ENCODE peak calls at places on chromosomes 3 and 15, in ten cellular contexts. B is kidney epithelial cell, I is heart right ventricle, Z is dorsolateral prefrontal cortex, R is GM06990, G is mesothelial cell of epicardium, X is epithelial cell of esophagus, J is body of pancreas, C is cardiac fibroblast, N is ovary. H is an unnamed sample.

GRCh38 chr15:72198410-72199270 is 1.1 kb upstream of the GRAMD2A start:
- DNase-seq in B (no peak), I (no peak), Z (no peak), R (no peak), G (no peak), X (no peak), J (no peak), C (no peak), N (no peak), H (no peak)

GRCh38 chr15:52709172-52709979 is 30.2 kb upstream of the ATOSA start:
- DNase-seq in B (no peak), I (no peak), Z (no peak), R (peak), G (no peak), X (peak), J (peak), C (no peak), N (no peak), H (peak)

GRCh38 chr3:148534089-148534988 is 163.4 kb upstream of the AGTR1 start:
- DNase-seq in B (no peak), I (no peak), Z (no peak), R (no peak), G (no peak), X (no peak), J (no peak), C (no peak), N (no peak), H (no peak)

GRCh38 chr3:148723591-148723990 is 25.9 kb downstream of the AGTR1 start:
- DNase-seq in B (peak), I (no peak), Z (no peak), R (no peak), G (no peak), X (peak), J (no peak), C (peak), N (no peak), H (no peak)

GRCh38 chr3:107993771-107994170 is 97.1 kb downstream of the CD47 start:
- DNase-seq in B (no peak), I (no peak), Z (no peak), R (no peak), G (no peak), X (no peak), J (no peak), C (peak), N (no peak), H (no peak)

GRCh38 chr15:87733005-87733404 is 523.5 kb downstream of the NTRK3 start:
- DNase-seq in B (no peak), I (no peak), Z (no peak), R (no peak), G (no peak), X (peak), J (no peak), C (peak), N (no peak), H (no peak)

GRCh38 chr15:38490231-38490630 is 36.3 kb downstream of the FAM98B start:
- DNase-seq in B (no peak), I (no peak), Z (no peak), R (no peak), G (no peak), X (no peak), J (no peak), C (no peak), N (no peak), H (no peak)

GRCh38 chr3:10495003-10495402 is 10.4 kb downstream of the ATP2B2 start:
- DNase-seq in B (no peak), I (peak), Z (no peak), R (no peak), G (no peak), X (peak), J (peak), C (peak), N (no peak), H (no peak)

GRCh38 chr3:150146891-150147761 is 176.4 kb upstream of the PFN2 start:
- DNase-seq in B (peak), I (peak), Z (no peak), R (peak), G (no peak), X (peak), J (no peak), C (peak), N (peak), H (no peak)

GRCh38 chr15:42511010-42511396 is 15.6 kb downstream of the SNAP23 start:
- DNase-seq in B (no peak), I (no peak), Z (no peak), R (no peak), G (no peak), X (peak), J (no peak), C (peak), N (no peak), H (no peak)

GRCh38 chr3:133887075-133887950 is 8.4 kb downstream of the RAB6B start:
- DNase-seq in B (no peak), I (peak), Z (no peak), R (no peak), G (peak), X (no peak), J (no peak), C (no peak), N (no peak), H (no peak)

GRCh38 chr3:137205394-137206060 is 247.7 kb downstream of the IL20RB start:
- DNase-seq in B (no peak), I (no peak), Z (no peak), R (no peak), G (no peak), X (no peak), J (no peak), C (no peak), N (no peak), H (no peak)

GRCh38 chr15:74326759-74327158 is 40.7 kb downstream of the CYP11A1 start:
- DNase-seq in B (no peak), I (no peak), Z (no peak), R (no peak), G (no peak), X (no peak), J (no peak), C (peak), N (peak), H (no peak)

GRCh38 chr15:78092111-78093041 is at the start of gene SH2D7:
- DNase-seq in B (no peak), I (no peak), Z (no peak), R (no peak), G (no peak), X (no peak), J (peak), C (no peak), N (no peak), H (no peak)

GRCh38 chr3:111737712-111738097 is 121.4 kb upstream of the PHLDB2 start:
- DNase-seq in B (no peak), I (peak), Z (no peak), R (no peak), G (no peak), X (peak), J (peak), C (peak), N (peak), H (no peak)

GRCh38 chr3:129312671-129313414 is 34.2 kb downstream of the HMCES start:
- DNase-seq in B (no peak), I (no peak), Z (no peak), R (no peak), G (no peak), X (peak), J (peak), C (peak), N (no peak), H (no peak)

GRCh38 chr3:67521053-67521646 is 133.3 kb downstream of the SUCLG2 start:
- DNase-seq in B (no peak), I (no peak), Z (no peak), R (peak), G (no peak), X (no peak), J (no peak), C (no peak), N (no peak), H (no peak)

GRCh38 chr3:10374311-10374710 is 53.4 kb upstream of the SEC13 start:
- DNase-seq in B (no peak), I (no peak), Z (no peak), R (no peak), G (no peak), X (no peak), J (no peak), C (no peak), N (no peak), H (no peak)

GRCh38 chr3:40387895-40388254 is 891 bp downstream of the ENTPD3 start:
- DNase-seq in B (no peak), I (no peak), Z (no peak), R (no peak), G (no peak), X (no peak), J (no peak), C (no peak), N (no peak), H (no peak)

GRCh38 chr3:3801510-3801841 is 2.2 kb downstream of the LRRN1 start:
- DNase-seq in B (no peak), I (no peak), Z (no peak), R (no peak), G (no peak), X (no peak), J (no peak), C (no peak), N (no peak), H (no peak)

GRCh38 chr15:40963201-40963600 is 9.9 kb downstream of the CHAC1 start:
- DNase-seq in B (no peak), I (no peak), Z (no peak), R (no peak), G (no peak), X (no peak), J (no peak), C (no peak), N (no peak), H (no peak)

GRCh38 chr3:10551139-10551538 is 45.8 kb upstream of the ATP2B2 start:
- DNase-seq in B (no peak), I (no peak), Z (no peak), R (no peak), G (no peak), X (no peak), J (no peak), C (no peak), N (no peak), H (no peak)

GRCh38 chr3:4394048-4394447 is 73.0 kb downstream of the SUMF1 start:
- DNase-seq in B (no peak), I (no peak), Z (no peak), R (no peak), G (no peak), X (peak), J (no peak), C (peak), N (no peak), H (no peak)

GRCh38 chr3:44104668-44105321 is 136.9 kb upstream of the TOPAZ1 start:
- DNase-seq in B (peak), I (no peak), Z (no peak), R (peak), G (no peak), X (peak), J (no peak), C (no peak), N (no peak), H (no peak)

GRCh38 chr3:174767853-174768382 is 91.2 kb upstream of the NAALADL2 start:
- DNase-seq in B (no peak), I (no peak), Z (no peak), R (no peak), G (no peak), X (peak), J (no peak), C (peak), N (no peak), H (no peak)

DNA sequence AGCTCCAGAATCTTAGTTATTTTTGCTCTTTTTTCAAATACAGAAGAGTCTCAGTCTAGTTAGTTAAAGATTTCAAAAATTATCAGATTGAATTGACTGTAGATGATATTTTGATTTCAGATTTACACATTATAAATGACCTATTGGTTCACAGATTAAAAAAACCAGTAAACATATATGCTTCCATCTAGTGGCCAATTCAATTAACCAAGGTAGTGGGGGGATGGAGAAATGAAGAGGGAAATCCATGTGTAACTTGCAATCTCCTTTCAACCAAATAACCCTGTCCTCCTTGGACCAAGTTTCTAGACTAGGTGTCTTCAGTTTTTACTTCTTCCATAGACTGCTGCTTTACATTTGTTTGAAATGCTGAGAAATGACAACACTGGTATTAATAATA is 789.8 kb downstream of the ROBO1 start:
- DNase-seq in B (no peak), I (no peak), Z (no peak), R (no peak), G (no peak), X (peak), J (no peak), C (peak), N (no peak), H (no peak)
- TF ChIP-seq CTCF in B (peak), I (peak), Z (no peak), R (peak), G (no peak), X (peak), J (peak), C (peak), N (no peak), H (peak)

GRCh38 chr3:197749315-197749600 is 425 bp upstream of the FYTTD1 start:
- DNase-seq in B (no peak), I (no peak), Z (no peak), R (no peak), G (no peak), X (peak), J (no peak), C (peak), N (no peak), H (no peak)

GRCh38 chr3:197749601-197750395 is at the start of gene FYTTD1:
- DNase-seq in B (peak), I (peak), Z (peak), R (peak), G (peak), X (peak), J (peak), C (peak), N (peak), H (peak)

GRCh38 chr3:197752107-197752506 is 2.4 kb downstream of the FYTTD1 start:
- DNase-seq in B (no peak), I (no peak), Z (no peak), R (no peak), G (no peak), X (no peak), J (no peak), C (no peak), N (no peak), H (no peak)

GRCh38 chr3:197750396-197750831 is 731 bp downstream of the FYTTD1 start:
- DNase-seq in B (no peak), I (peak), Z (peak), R (peak), G (peak), X (peak), J (peak), C (peak), N (peak), H (peak)

GRCh38 chr3:197750863-197751737 is 1.4 kb downstream of the FYTTD1 start:
- DNase-seq in B (no peak), I (peak), Z (peak), R (peak), G (no peak), X (peak), J (peak), C (peak), N (peak), H (no peak)
- TF ChIP-seq CTCF in B (no peak), I (no peak), Z (no peak), R (no peak), G (no peak), X (no peak), J (no peak), C (no peak), N (no peak), H (no peak)

GRCh38 chr3:139564290-139564861 is 24.8 kb upstream of the RBP1 start:
- DNase-seq in B (no peak), I (no peak), Z (no peak), R (no peak), G (no peak), X (peak), J (no peak), C (peak), N (peak), H (no peak)
- TF ChIP-seq CTCF in B (peak), I (peak), Z (no peak), R (peak), G (no peak), X (peak), J (no peak), C (peak), N (no peak), H (peak)

GRCh38 chr15:84819291-84819768 is 2.2 kb downstream of the ALPK3 start:
- DNase-seq in B (no peak), I (peak), Z (no peak), R (no peak), G (no peak), X (no peak), J (no peak), C (no peak), N (peak), H (no peak)

GRCh38 chr15:84823580-84823878 is 6.4 kb downstream of the ALPK3 start:
- DNase-seq in B (no peak), I (no peak), Z (no peak), R (no peak), G (no peak), X (no peak), J (no peak), C (no peak), N (no peak), H (no peak)

GRCh38 chr15:84822774-84823579 is 5.8 kb downstream of the ALPK3 start:
- DNase-seq in B (no peak), I (peak), Z (no peak), R (no peak), G (no peak), X (no peak), J (no peak), C (no peak), N (no peak), H (no peak)

GRCh38 chr15:84819791-84820190 is 2.6 kb downstream of the ALPK3 start:
- DNase-seq in B (no peak), I (no peak), Z (no peak), R (no peak), G (no peak), X (no peak), J (no peak), C (no peak), N (no peak), H (no peak)

DNA sequence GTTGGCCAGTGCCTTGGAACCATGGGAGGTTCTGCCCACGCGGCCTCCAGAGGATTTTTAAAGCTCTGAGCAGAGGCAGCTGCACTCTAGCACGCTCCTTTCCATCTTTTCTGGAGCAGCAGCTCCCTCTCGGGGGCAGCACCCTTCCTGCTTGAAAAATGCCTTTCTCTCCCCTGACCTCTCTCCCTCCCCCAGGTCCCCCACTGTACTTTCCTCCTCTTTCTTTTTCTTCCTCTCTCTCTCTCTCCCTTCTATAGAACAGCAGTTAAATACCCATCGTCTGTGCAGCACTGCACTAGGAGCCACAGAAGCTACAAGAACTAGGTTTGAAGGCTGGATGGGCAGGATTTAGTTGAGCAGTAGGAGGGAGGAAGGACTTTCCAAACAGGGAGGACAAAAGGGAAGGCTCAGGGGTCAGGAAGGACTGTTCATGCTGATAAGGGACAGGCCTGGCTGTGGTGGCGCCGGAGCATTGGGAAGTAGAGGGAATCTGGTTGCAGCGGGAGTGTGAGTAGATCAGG is 4.4 kb downstream of the ALPK3 start:
- DNase-seq in B (no peak), I (peak), Z (no peak), R (no peak), G (no peak), X (no peak), J (no peak), C (peak), N (peak), H (no peak)
- TF ChIP-seq CTCF in B (peak), I (peak), Z (no peak), R (peak), G (no peak), X (no peak), J (no peak), C (peak), N (no peak), H (no peak)

DNA sequence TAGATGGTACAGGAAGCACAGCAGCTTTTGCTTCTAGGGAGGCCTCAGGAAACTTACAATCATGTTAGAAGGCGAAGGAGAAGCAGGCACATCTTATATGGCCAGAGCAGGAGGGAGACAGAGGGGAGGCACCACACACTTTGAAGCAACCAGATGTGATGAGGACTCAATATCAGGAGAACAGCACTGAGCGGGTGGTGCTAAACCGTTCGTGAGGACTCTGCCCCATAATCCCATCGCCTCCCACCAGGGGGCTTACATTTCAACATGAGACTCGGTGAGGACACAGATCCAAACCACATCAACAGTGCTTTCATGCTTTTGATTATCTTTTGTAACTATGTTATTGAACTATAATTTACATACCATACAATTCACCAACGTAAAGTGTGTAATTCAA is 7.6 kb upstream of the TMEM44 start:
- DNase-seq in B (no peak), I (no peak), Z (no peak), R (no peak), G (no peak), X (no peak), J (no peak), C (peak), N (no peak), H (no peak)
- TF ChIP-seq CTCF in B (peak), I (no peak), Z (no peak), R (peak), G (no peak), X (peak), J (no peak), C (peak), N (no peak), H (peak)

H was measured in progenitor cell of endocrine pancreas.